ENCODE peak calls at places on chromosomes 5 and 9, in five cellular contexts. N, U, L, A and O are unnamed samples. For H3K4me1, the result is how much of the 10 kb centered on the place peaks cover.

GRCh38 chr5:5882706-5883105 is 460.2 kb downstream of the ICE1 start:
- DNase-seq in N (no peak), U (no peak), L (no peak), A (no peak), O (no peak)

GRCh38 chr5:62395210-62395950 is 8.3 kb downstream of the DIMT1 start:
- DNase-seq in N (no peak), U (peak), L (no peak), A (no peak), O (no peak)

GRCh38 chr5:137611011-137611580 is 112.0 kb upstream of the SPOCK1 start:
- DNase-seq in N (no peak), U (no peak), L (no peak), A (no peak), O (no peak)

GRCh38 chr9:110337727-110338522 is at the start of gene TXNDC8:
- DNase-seq in N (no peak), U (peak), L (no peak), A (no peak), O (no peak)

GRCh38 chr9:110543631-110544051 is 35.9 kb downstream of the SVEP1 start:
- DNase-seq in N (no peak), U (no peak), L (no peak), A (peak), O (no peak)

GRCh38 chr9:99253772-99254431 is 31.8 kb downstream of the SEC61B start:
- DNase-seq in N (no peak), U (no peak), L (no peak), A (no peak), O (no peak)

GRCh38 chr5:174339130-174339529 is 293.6 kb downstream of the NSG2 start:
- DNase-seq in N (no peak), U (no peak), L (no peak), A (no peak), O (no peak)

GRCh38 chr9:16344343-16344742 is 526.1 kb downstream of the BNC2 start:
- DNase-seq in N (peak), U (peak), L (no peak), A (no peak), O (peak)

GRCh38 chr5:110612778-110613396 is 113.6 kb downstream of the TMEM232 start:
- DNase-seq in N (no peak), U (no peak), L (no peak), A (no peak), O (no peak)

GRCh38 chr5:121668635-121669034 is 183.0 kb upstream of the FTMT start:
- DNase-seq in N (no peak), U (no peak), L (no peak), A (no peak), O (no peak)

GRCh38 chr9:38771593-38771992 is 51.7 kb upstream of the FAM240B start:
- DNase-seq in N (no peak), U (no peak), L (no peak), A (no peak), O (no peak)

GRCh38 chr5:97388794-97389193 is 205.7 kb upstream of the RIOK2 start:
- DNase-seq in N (no peak), U (peak), L (no peak), A (no peak), O (no peak)

GRCh38 chr9:110152704-110153374 is 55.1 kb downstream of the C9orf152 start:
- DNase-seq in N (peak), U (peak), L (peak), A (no peak), O (peak)

GRCh38 chr9:113154471-113154870 is 3.7 kb downstream of the SLC31A2 start:
- DNase-seq in N (no peak), U (peak), L (no peak), A (no peak), O (no peak)

GRCh38 chr5:28975508-28975907 is 1937.1 kb upstream of the CDH9 start:
- DNase-seq in N (no peak), U (no peak), L (no peak), A (no peak), O (no peak)

GRCh38 chr9:121453232-121453892 is 46.3 kb downstream of the GGTA1 start:
- DNase-seq in N (no peak), U (no peak), L (no peak), A (no peak), O (no peak)

GRCh38 chr9:131706608-131706970 is 33.3 kb downstream of the RAPGEF1 start:
- DNase-seq in N (no peak), U (no peak), L (peak), A (no peak), O (no peak)

GRCh38 chr9:34049630-34050384 is 1.1 kb upstream of the UBAP2 start:
- DNase-seq in N (no peak), U (no peak), L (no peak), A (no peak), O (no peak)

GRCh38 chr5:93586948-93587918 is 4.2 kb downstream of the NR2F1 start:
- DNase-seq in N (no peak), U (peak), L (no peak), A (no peak), O (no peak)

GRCh38 chr5:132591140-132591539 is 34.4 kb downstream of the RAD50 start:
- DNase-seq in N (no peak), U (peak), L (no peak), A (no peak), O (no peak)

GRCh38 chr9:106708147-106708838 is 154.7 kb upstream of the ZNF462 start:
- DNase-seq in N (no peak), U (peak), L (no peak), A (no peak), O (no peak)

GRCh38 chr5:109247943-109248342 is 161.8 kb downstream of the PJA2 start:
- DNase-seq in N (no peak), U (no peak), L (no peak), A (no peak), O (no peak)

GRCh38 chr5:151076616-151077015 is 4.2 kb downstream of the TNIP1 start:
- DNase-seq in N (no peak), U (no peak), L (no peak), A (no peak), O (no peak)
- H3K4me1 ChIP-seq in N (half or more), U (under half), L (under half), A (half or more), O (half or more)

GRCh38 chr5:177447611-177448243 is 1.1 kb downstream of the PRR7 start:
- DNase-seq in N (peak), U (peak), L (peak), A (peak), O (no peak)
- TF ChIP-seq POLR2A in N (peak), U (no peak), L (peak), A (no peak), O (no peak)

GRCh38 chr9:136808075-136808780 is 480 bp downstream of the RABL6 start:
- DNase-seq in N (no peak), U (no peak), L (no peak), A (no peak), O (no peak)
- TF ChIP-seq CTCF in N (peak), U (no peak), L (no peak), A (no peak), O (no peak)

GRCh38 chr5:123454236-123454911 is 31.2 kb upstream of the CEP120 start:
- DNase-seq in N (no peak), U (peak), L (no peak), A (no peak), O (no peak)

GRCh38 chr5:123455095-123455494 is 31.9 kb upstream of the CEP120 start:
- DNase-seq in N (no peak), U (no peak), L (no peak), A (no peak), O (no peak)

GRCh38 chr5:123450641-123451421 is 27.6 kb upstream of the CEP120 start:
- DNase-seq in N (no peak), U (no peak), L (no peak), A (peak), O (peak)

GRCh38 chr5:123450114-123450513 is 26.9 kb upstream of the CEP120 start:
- DNase-seq in N (no peak), U (no peak), L (no peak), A (no peak), O (no peak)

DNA sequence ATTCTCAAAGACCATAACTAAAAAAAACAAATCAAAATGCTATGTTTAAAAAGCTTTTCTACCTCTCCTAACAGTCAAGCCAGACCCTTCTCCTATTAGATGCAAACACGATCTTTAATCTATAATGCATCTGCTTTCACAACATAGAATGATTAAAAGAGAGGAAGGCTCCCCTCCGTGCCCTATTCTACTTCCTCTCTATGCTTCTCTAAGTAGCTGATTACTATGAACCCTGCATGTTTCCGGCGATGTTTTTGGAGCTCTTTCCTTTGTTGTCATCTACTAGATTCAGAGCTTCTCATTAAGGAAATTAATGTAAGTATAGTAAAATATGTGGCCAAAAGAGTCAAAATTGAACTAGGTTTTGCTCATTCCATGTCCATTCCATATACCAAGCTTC is 29.2 kb upstream of the CEP120 start:
- DNase-seq in N (no peak), U (no peak), L (no peak), A (no peak), O (no peak)
- H3K4me1 ChIP-seq in N (under half), U (under half), L (under half), A (under half), O (under half)

GRCh38 chr5:95081500-95082355 is 203.2 kb downstream of the MCTP1 start:
- DNase-seq in N (peak), U (peak), L (peak), A (peak), O (peak)
- TF ChIP-seq POLR2A in N (peak), U (peak), L (no peak), A (no peak), O (peak)